ENCODE peak calls at places on chromosomes 3 and 15, in ten cellular contexts. One of them, this sample, is unnamed.

GRCh38 chr15:26191216-26191615 is 328.1 kb upstream of the ATP10A start:
- DNase-seq in mesothelial cell of epicardium: no peak
- DNase-seq in WERI-Rb-1: no peak
- DNase-seq in AG09319: no peak
- DNase-seq in fibroblast of the aortic adventitia: no peak
- DNase-seq in right atrium auricular region: no peak
- DNase-seq in MM.1S: no peak
- DNase-seq in spleen: no peak
- DNase-seq in neural crest cell: no peak
- DNase-seq in epithelial cell of esophagus: no peak
- DNase-seq in this sample: no peak

GRCh38 chr3:108489776-108490175 is 20.6 kb downstream of the MYH15 start:
- DNase-seq in mesothelial cell of epicardium: no peak
- DNase-seq in WERI-Rb-1: peak; percentile 35
- DNase-seq in AG09319: no peak
- DNase-seq in fibroblast of the aortic adventitia: peak; percentile 72
- DNase-seq in right atrium auricular region: no peak
- DNase-seq in MM.1S: peak; percentile 42
- DNase-seq in spleen: no peak
- DNase-seq in neural crest cell: peak; percentile 16
- DNase-seq in epithelial cell of esophagus: peak; percentile 53
- DNase-seq in this sample: no peak

GRCh38 chr3:15299036-15299435 is 33.4 kb downstream of the SH3BP5 start:
- DNase-seq in mesothelial cell of epicardium: no peak
- DNase-seq in WERI-Rb-1: peak; percentile 66
- DNase-seq in AG09319: no peak
- DNase-seq in fibroblast of the aortic adventitia: peak; percentile 43
- DNase-seq in right atrium auricular region: no peak
- DNase-seq in MM.1S: no peak
- DNase-seq in spleen: no peak
- DNase-seq in neural crest cell: no peak
- DNase-seq in epithelial cell of esophagus: no peak
- DNase-seq in this sample: no peak

GRCh38 chr3:131221731-131222130 is 159.8 kb upstream of the NUDT16 start:
- DNase-seq in mesothelial cell of epicardium: no peak
- DNase-seq in WERI-Rb-1: no peak
- DNase-seq in AG09319: no peak
- DNase-seq in fibroblast of the aortic adventitia: peak; percentile 82
- DNase-seq in right atrium auricular region: no peak
- DNase-seq in MM.1S: no peak
- DNase-seq in spleen: no peak
- DNase-seq in neural crest cell: no peak
- DNase-seq in epithelial cell of esophagus: peak; percentile 77
- DNase-seq in this sample: no peak

GRCh38 chr15:93265046-93265658 is 176.1 kb upstream of the RGMA start:
- DNase-seq in mesothelial cell of epicardium: no peak
- DNase-seq in WERI-Rb-1: no peak
- DNase-seq in AG09319: no peak
- DNase-seq in fibroblast of the aortic adventitia: no peak
- DNase-seq in right atrium auricular region: no peak
- DNase-seq in MM.1S: no peak
- DNase-seq in spleen: no peak
- DNase-seq in neural crest cell: no peak
- DNase-seq in epithelial cell of esophagus: no peak
- DNase-seq in this sample: no peak

GRCh38 chr3:97872209-97873042 is 50.6 kb downstream of the CRYBG3 start:
- DNase-seq in mesothelial cell of epicardium: no peak
- DNase-seq in WERI-Rb-1: no peak
- DNase-seq in AG09319: peak; percentile 60
- DNase-seq in fibroblast of the aortic adventitia: peak; percentile 94
- DNase-seq in right atrium auricular region: no peak
- DNase-seq in MM.1S: no peak
- DNase-seq in spleen: no peak
- DNase-seq in neural crest cell: no peak
- DNase-seq in epithelial cell of esophagus: peak; percentile 96
- DNase-seq in this sample: no peak

GRCh38 chr15:91021516-91022074 is 799 bp downstream of the VPS33B start:
- DNase-seq in mesothelial cell of epicardium: no peak
- DNase-seq in WERI-Rb-1: no peak
- DNase-seq in AG09319: no peak
- DNase-seq in fibroblast of the aortic adventitia: peak; percentile 17
- DNase-seq in right atrium auricular region: no peak
- DNase-seq in MM.1S: no peak
- DNase-seq in spleen: no peak
- DNase-seq in neural crest cell: no peak
- DNase-seq in epithelial cell of esophagus: peak; percentile 72
- DNase-seq in this sample: no peak

GRCh38 chr3:129937717-129938116 is 36.8 kb upstream of the TRH start:
- DNase-seq in mesothelial cell of epicardium: no peak
- DNase-seq in WERI-Rb-1: no peak
- DNase-seq in AG09319: no peak
- DNase-seq in fibroblast of the aortic adventitia: no peak
- DNase-seq in right atrium auricular region: no peak
- DNase-seq in MM.1S: no peak
- DNase-seq in spleen: peak; percentile 61
- DNase-seq in neural crest cell: no peak
- DNase-seq in epithelial cell of esophagus: no peak
- DNase-seq in this sample: no peak

GRCh38 chr15:87269566-87269965 is 987.0 kb downstream of the NTRK3 start:
- DNase-seq in mesothelial cell of epicardium: no peak
- DNase-seq in WERI-Rb-1: no peak
- DNase-seq in AG09319: no peak
- DNase-seq in fibroblast of the aortic adventitia: no peak
- DNase-seq in right atrium auricular region: no peak
- DNase-seq in MM.1S: no peak
- DNase-seq in spleen: no peak
- DNase-seq in neural crest cell: no peak
- DNase-seq in epithelial cell of esophagus: peak; percentile 85
- DNase-seq in this sample: no peak

GRCh38 chr3:339346-339745 is 142.8 kb downstream of the CHL1 start:
- DNase-seq in mesothelial cell of epicardium: no peak
- DNase-seq in WERI-Rb-1: no peak
- DNase-seq in AG09319: no peak
- DNase-seq in fibroblast of the aortic adventitia: no peak
- DNase-seq in right atrium auricular region: no peak
- DNase-seq in MM.1S: no peak
- DNase-seq in spleen: no peak
- DNase-seq in neural crest cell: no peak
- DNase-seq in epithelial cell of esophagus: peak; percentile 13
- DNase-seq in this sample: no peak

GRCh38 chr15:74261685-74262084 is 25.6 kb downstream of the CCDC33 start:
- DNase-seq in mesothelial cell of epicardium: no peak
- DNase-seq in WERI-Rb-1: no peak
- DNase-seq in AG09319: no peak
- DNase-seq in fibroblast of the aortic adventitia: no peak
- DNase-seq in right atrium auricular region: no peak
- DNase-seq in MM.1S: no peak
- DNase-seq in spleen: no peak
- DNase-seq in neural crest cell: no peak
- DNase-seq in epithelial cell of esophagus: no peak
- DNase-seq in this sample: no peak

GRCh38 chr15:66839511-66840112 is 137.6 kb downstream of the SMAD6 start:
- DNase-seq in mesothelial cell of epicardium: no peak
- DNase-seq in WERI-Rb-1: no peak
- DNase-seq in AG09319: no peak
- DNase-seq in fibroblast of the aortic adventitia: peak; percentile 63
- DNase-seq in right atrium auricular region: no peak
- DNase-seq in MM.1S: no peak
- DNase-seq in spleen: peak; percentile 6
- DNase-seq in neural crest cell: no peak
- DNase-seq in epithelial cell of esophagus: no peak
- DNase-seq in this sample: no peak

GRCh38 chr3:190498293-190498692 is 15.6 kb upstream of the IL1RAP start:
- DNase-seq in mesothelial cell of epicardium: no peak
- DNase-seq in WERI-Rb-1: no peak
- DNase-seq in AG09319: no peak
- DNase-seq in fibroblast of the aortic adventitia: no peak
- DNase-seq in right atrium auricular region: no peak
- DNase-seq in MM.1S: no peak
- DNase-seq in spleen: no peak
- DNase-seq in neural crest cell: no peak
- DNase-seq in epithelial cell of esophagus: no peak
- DNase-seq in this sample: no peak

GRCh38 chr3:146072824-146073223 is 88.2 kb downstream of the PLOD2 start:
- DNase-seq in mesothelial cell of epicardium: no peak
- DNase-seq in WERI-Rb-1: no peak
- DNase-seq in AG09319: no peak
- DNase-seq in fibroblast of the aortic adventitia: peak; percentile 57
- DNase-seq in right atrium auricular region: no peak
- DNase-seq in MM.1S: peak; percentile 53
- DNase-seq in spleen: no peak
- DNase-seq in neural crest cell: no peak
- DNase-seq in epithelial cell of esophagus: peak; percentile 18
- DNase-seq in this sample: no peak
- TF ChIP-seq CTCF in mesothelial cell of epicardium: no peak
- TF ChIP-seq CTCF in WERI-Rb-1: no peak
- TF ChIP-seq CTCF in AG09319: no peak
- TF ChIP-seq CTCF in fibroblast of the aortic adventitia: no peak
- TF ChIP-seq CTCF in right atrium auricular region: no peak
- TF ChIP-seq CTCF in MM.1S: no peak
- TF ChIP-seq CTCF in spleen: no peak
- TF ChIP-seq CTCF in neural crest cell: no peak
- TF ChIP-seq CTCF in epithelial cell of esophagus: no peak
- TF ChIP-seq CTCF in this sample: no peak

DNA sequence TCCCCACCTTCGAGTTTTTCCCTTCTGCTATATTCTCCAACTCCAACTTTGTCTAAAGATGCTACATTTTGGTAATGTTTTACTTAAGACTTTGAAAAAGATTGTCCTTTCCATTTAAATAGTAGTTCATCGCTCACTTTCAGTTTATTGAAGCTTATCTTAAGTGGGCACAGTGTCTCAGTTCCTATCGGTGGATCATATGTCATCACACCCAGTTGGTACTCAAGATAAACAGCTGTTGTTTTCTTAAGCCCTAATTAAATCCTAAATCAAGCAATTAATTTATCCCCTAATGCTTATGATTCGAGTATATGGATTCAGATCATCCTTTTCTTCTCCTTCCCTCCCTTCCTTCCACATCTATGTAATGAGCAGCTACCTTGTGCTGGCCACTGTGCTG is 210.7 kb downstream of the TLE3 start:
- DNase-seq in mesothelial cell of epicardium: no peak
- DNase-seq in WERI-Rb-1: no peak
- DNase-seq in AG09319: no peak
- DNase-seq in fibroblast of the aortic adventitia: no peak
- DNase-seq in right atrium auricular region: no peak
- DNase-seq in MM.1S: no peak
- DNase-seq in spleen: no peak
- DNase-seq in neural crest cell: no peak
- DNase-seq in epithelial cell of esophagus: no peak
- DNase-seq in this sample: no peak
- TF ChIP-seq CTCF in mesothelial cell of epicardium: no peak
- TF ChIP-seq CTCF in WERI-Rb-1: no peak
- TF ChIP-seq CTCF in AG09319: no peak
- TF ChIP-seq CTCF in fibroblast of the aortic adventitia: no peak
- TF ChIP-seq CTCF in right atrium auricular region: no peak
- TF ChIP-seq CTCF in MM.1S: no peak
- TF ChIP-seq CTCF in spleen: no peak
- TF ChIP-seq CTCF in neural crest cell: no peak
- TF ChIP-seq CTCF in epithelial cell of esophagus: no peak
- TF ChIP-seq CTCF in this sample: no peak

GRCh38 chr3:12829886-12830784 is 11.2 kb downstream of the RPL32 start:
- DNase-seq in mesothelial cell of epicardium: no peak
- DNase-seq in WERI-Rb-1: peak; percentile 22
- DNase-seq in AG09319: no peak
- DNase-seq in fibroblast of the aortic adventitia: no peak
- DNase-seq in right atrium auricular region: no peak
- DNase-seq in MM.1S: no peak
- DNase-seq in spleen: peak; percentile 39
- DNase-seq in neural crest cell: no peak
- DNase-seq in epithelial cell of esophagus: peak; percentile 32
- DNase-seq in this sample: no peak
- TF ChIP-seq CTCF in mesothelial cell of epicardium: no peak
- TF ChIP-seq CTCF in WERI-Rb-1: peak; percentile 39
- TF ChIP-seq CTCF in AG09319: no peak
- TF ChIP-seq CTCF in fibroblast of the aortic adventitia: peak; percentile 3
- TF ChIP-seq CTCF in right atrium auricular region: no peak
- TF ChIP-seq CTCF in MM.1S: no peak
- TF ChIP-seq CTCF in spleen: no peak
- TF ChIP-seq CTCF in neural crest cell: no peak
- TF ChIP-seq CTCF in epithelial cell of esophagus: no peak
- TF ChIP-seq CTCF in this sample: no peak

DNA sequence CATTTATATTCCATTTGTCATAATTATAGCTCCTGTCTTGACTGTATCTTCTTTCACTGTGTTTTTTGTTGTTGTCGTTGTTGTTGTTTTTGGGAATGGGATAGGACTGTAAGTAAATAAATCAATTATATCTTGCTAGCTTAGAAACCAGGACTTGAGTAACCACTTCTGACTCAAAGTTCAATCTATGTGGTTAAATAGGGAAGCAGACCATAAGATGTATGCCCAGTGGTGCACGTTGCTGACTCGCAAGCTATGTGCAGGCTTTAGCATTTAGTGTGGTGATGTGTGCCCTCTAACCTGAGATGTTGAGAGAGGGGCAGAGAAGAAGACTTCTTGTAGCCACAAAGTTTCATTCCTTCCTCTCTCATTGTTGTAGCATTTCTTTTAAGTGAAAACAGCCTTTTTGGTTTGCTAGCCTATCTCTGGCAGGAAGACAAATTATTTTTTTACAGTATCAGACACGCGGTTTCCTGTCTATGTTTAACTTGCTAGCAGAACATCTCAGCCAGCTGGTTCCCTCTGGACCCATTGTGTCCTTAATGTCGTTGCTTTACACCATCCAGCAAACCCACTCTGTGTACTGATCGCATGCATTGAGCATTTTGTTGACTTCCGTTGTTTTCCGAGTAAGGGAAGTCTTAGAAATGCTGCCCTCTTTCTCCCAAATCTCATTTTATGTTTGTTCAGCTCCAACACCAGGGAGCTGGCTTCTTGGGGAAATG is 52.1 kb downstream of the TGFBR2 start:
- DNase-seq in mesothelial cell of epicardium: no peak
- DNase-seq in WERI-Rb-1: no peak
- DNase-seq in AG09319: no peak
- DNase-seq in fibroblast of the aortic adventitia: peak; percentile 80
- DNase-seq in right atrium auricular region: no peak
- DNase-seq in MM.1S: peak; percentile 87
- DNase-seq in spleen: no peak
- DNase-seq in neural crest cell: no peak
- DNase-seq in epithelial cell of esophagus: peak; percentile 64
- DNase-seq in this sample: no peak
- TF ChIP-seq CTCF in mesothelial cell of epicardium: no peak
- TF ChIP-seq CTCF in WERI-Rb-1: no peak
- TF ChIP-seq CTCF in AG09319: no peak
- TF ChIP-seq CTCF in fibroblast of the aortic adventitia: no peak
- TF ChIP-seq CTCF in right atrium auricular region: no peak
- TF ChIP-seq CTCF in MM.1S: no peak
- TF ChIP-seq CTCF in spleen: no peak
- TF ChIP-seq CTCF in neural crest cell: no peak
- TF ChIP-seq CTCF in epithelial cell of esophagus: no peak
- TF ChIP-seq CTCF in this sample: no peak

GRCh38 chr3:56985460-56986327 is 74.8 kb upstream of the SPATA12 start:
- DNase-seq in mesothelial cell of epicardium: no peak
- DNase-seq in WERI-Rb-1: no peak
- DNase-seq in AG09319: no peak
- DNase-seq in fibroblast of the aortic adventitia: peak; percentile 68
- DNase-seq in right atrium auricular region: no peak
- DNase-seq in MM.1S: no peak
- DNase-seq in spleen: no peak
- DNase-seq in neural crest cell: no peak
- DNase-seq in epithelial cell of esophagus: no peak
- DNase-seq in this sample: no peak
- TF ChIP-seq CTCF in mesothelial cell of epicardium: no peak
- TF ChIP-seq CTCF in WERI-Rb-1: no peak
- TF ChIP-seq CTCF in AG09319: peak; percentile 14
- TF ChIP-seq CTCF in fibroblast of the aortic adventitia: peak; percentile 41
- TF ChIP-seq CTCF in right atrium auricular region: no peak
- TF ChIP-seq CTCF in MM.1S: no peak
- TF ChIP-seq CTCF in spleen: no peak
- TF ChIP-seq CTCF in neural crest cell: no peak
- TF ChIP-seq CTCF in epithelial cell of esophagus: no peak
- TF ChIP-seq CTCF in this sample: no peak

This sample was measured in osteocyte.